ENCODE peak calls at places on chromosomes 3 and 15, in six cellular contexts. J is stomach, T is hepatocyte, D is heart right ventricle, E is left ventricle myocardium inferior, H is psoas muscle. S is an unnamed sample.

GRCh38 chr3:56144792-56145191 is 323.5 kb downstream of the ERC2 start:
- DNase-seq in J (no peak), T (no peak), D (no peak), E (no peak), H (no peak), S (no peak)

GRCh38 chr15:71239592-71240364 is 124.5 kb downstream of the THSD4 start:
- DNase-seq in J (no peak), T (peak), D (no peak), E (no peak), H (no peak), S (no peak)

GRCh38 chr3:15108082-15108545 is 9.2 kb upstream of the RBSN start:
- DNase-seq in J (peak), T (peak), D (peak), E (peak), H (peak), S (peak)

GRCh38 chr15:64596701-64597468 is 136.5 kb downstream of the ZNF609 start:
- DNase-seq in J (no peak), T (peak), D (peak), E (no peak), H (no peak), S (no peak)

GRCh38 chr15:69723404-69724097 is 270.9 kb downstream of the RPLP1 start:
- DNase-seq in J (no peak), T (no peak), D (no peak), E (peak), H (peak), S (no peak)

GRCh38 chr3:164064298-164064697 is 1014.0 kb downstream of the SI start:
- DNase-seq in J (no peak), T (no peak), D (no peak), E (no peak), H (no peak), S (no peak)

GRCh38 chr15:93895976-93896770 is 335.2 kb upstream of the MCTP2 start:
- DNase-seq in J (no peak), T (no peak), D (no peak), E (no peak), H (no peak), S (no peak)

GRCh38 chr15:69074011-69074842 is 59.7 kb downstream of the NOX5 start:
- DNase-seq in J (peak), T (peak), D (peak), E (peak), H (peak), S (peak)

GRCh38 chr15:68732451-68732850 is 88.2 kb downstream of the ANP32A start:
- DNase-seq in J (no peak), T (no peak), D (no peak), E (no peak), H (no peak), S (no peak)

GRCh38 chr3:126344380-126345041 is 12.7 kb downstream of the KLF15 start:
- DNase-seq in J (peak), T (no peak), D (peak), E (no peak), H (no peak), S (peak)

GRCh38 chr3:28906561-28907310 is 374.1 kb upstream of the RBMS3 start:
- DNase-seq in J (no peak), T (no peak), D (no peak), E (no peak), H (no peak), S (no peak)

GRCh38 chr15:32818758-32819405 is 101.1 kb downstream of the GREM1 start:
- DNase-seq in J (no peak), T (peak), D (no peak), E (no peak), H (no peak), S (no peak)

GRCh38 chr15:85430406-85431204 is 50.2 kb downstream of the AKAP13 start:
- DNase-seq in J (no peak), T (no peak), D (no peak), E (no peak), H (no peak), S (no peak)

DNA sequence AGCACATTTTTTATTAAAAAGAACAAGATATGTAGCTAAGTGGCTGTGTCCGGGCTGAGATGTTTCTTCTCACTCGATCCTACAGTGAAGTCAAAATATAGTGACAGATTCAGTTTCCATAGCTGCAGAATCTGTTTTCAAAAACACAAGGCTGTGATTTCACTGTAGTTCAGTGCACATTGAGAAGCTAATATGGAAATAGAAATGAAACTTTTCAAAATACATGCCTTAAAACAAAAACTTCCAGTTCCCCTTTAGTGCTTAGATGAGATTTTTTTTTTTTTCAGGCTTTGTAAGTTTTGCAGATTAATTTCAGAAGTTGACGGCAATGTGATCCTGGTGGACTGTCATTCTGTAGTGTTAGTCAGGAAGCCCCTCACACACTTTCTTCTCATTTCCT is 23.8 kb upstream of the TRAK1 start:
- DNase-seq in J (no peak), T (peak), D (peak), E (no peak), H (no peak), S (no peak)
- H3K4me3 ChIP-seq in J (no peak), T (no peak), D (no peak), E (peak), H (peak), S (no peak)

GRCh38 chr15:83379574-83379973 is 67.6 kb upstream of the SH3GL3 start:
- DNase-seq in J (no peak), T (no peak), D (no peak), E (no peak), H (no peak), S (no peak)
- H3K4me3 ChIP-seq in J (no peak), T (no peak), D (no peak), E (peak), H (no peak), S (no peak)

DNA sequence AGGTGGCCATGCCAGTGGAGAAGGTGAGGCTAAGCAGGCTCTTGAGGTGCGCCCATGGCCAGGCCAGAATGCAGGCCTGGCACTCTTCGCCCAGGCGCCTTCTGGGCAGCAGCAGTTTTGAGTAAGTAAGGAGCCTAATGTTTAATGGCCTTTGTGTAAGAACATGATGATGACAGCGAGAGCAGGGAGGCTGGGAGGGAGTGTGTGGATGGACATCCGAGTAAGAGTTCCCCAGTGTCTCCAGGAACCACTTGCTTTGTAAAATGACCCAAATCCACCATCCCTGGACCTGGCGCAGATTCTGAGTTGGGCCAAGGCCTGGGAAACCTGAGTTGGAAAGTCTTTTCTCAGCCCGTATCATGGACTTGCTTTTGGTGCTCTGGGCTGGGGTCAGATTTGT is 24.1 kb downstream of the KLF13 start:
- DNase-seq in J (no peak), T (no peak), D (no peak), E (no peak), H (no peak), S (no peak)
- H3K4me3 ChIP-seq in J (no peak), T (no peak), D (no peak), E (no peak), H (no peak), S (no peak)

GRCh38 chr15:40250771-40251454 is 12.1 kb downstream of the PAK6 start:
- DNase-seq in J (no peak), T (no peak), D (no peak), E (peak), H (no peak), S (no peak)

GRCh38 chr15:40251455-40252140 is 12.7 kb downstream of the PAK6 start:
- DNase-seq in J (no peak), T (no peak), D (peak), E (peak), H (no peak), S (no peak)

GRCh38 chr15:40253179-40253790 is 14.4 kb downstream of the PAK6 start:
- DNase-seq in J (no peak), T (no peak), D (no peak), E (no peak), H (no peak), S (no peak)

GRCh38 chr15:40252141-40252437 is 13.2 kb downstream of the PAK6 start:
- DNase-seq in J (no peak), T (no peak), D (no peak), E (peak), H (no peak), S (no peak)

DNA sequence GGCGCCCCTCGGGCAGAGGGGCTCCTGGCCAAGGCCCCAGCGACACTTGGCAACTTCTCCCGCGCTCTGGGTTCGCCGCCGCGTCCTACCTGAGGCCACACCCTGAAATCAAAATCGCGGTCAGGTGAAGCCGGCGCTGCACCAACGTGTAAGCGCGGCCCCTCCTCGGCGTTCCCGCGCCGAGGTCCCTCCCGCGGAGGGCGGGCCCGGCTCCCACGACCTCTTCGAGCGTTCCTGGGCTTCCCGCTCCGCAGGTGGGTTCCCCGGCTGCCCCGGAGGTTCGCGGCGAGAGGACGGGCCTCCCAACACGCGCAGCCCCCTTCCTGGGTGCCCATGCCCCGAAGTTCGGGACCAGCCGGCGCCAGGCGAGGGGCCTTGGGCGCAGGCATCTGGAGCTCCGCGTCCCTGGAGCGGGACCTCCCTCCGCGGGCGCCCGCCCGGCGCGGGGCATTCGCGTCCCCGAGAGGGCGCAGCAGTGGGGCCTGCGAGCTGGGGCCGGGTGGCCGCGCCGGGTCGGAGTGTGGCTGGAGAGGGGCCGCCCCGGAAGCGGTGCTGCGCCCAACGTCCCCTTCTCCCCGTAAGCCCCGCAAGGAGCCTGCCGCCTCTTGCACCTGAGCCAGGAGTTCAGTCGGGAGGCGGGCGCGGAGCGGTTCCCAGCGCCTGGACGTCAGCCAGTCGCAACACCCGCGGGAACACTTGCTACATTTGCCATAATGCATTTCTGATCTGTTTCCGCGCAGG is 13.7 kb downstream of the PAK6 start:
- DNase-seq in J (peak), T (peak), D (no peak), E (peak), H (peak), S (no peak)
- H3K4me3 ChIP-seq in J (peak), T (peak), D (peak), E (peak), H (peak), S (peak)